ENCODE peak calls at places on chromosomes 16 and 17, in nine cellular contexts. U, Q, D, K, C, B, Y, P and A are unnamed samples.

GRCh38 chr16:30652718-30653117 is 2.0 kb downstream of the PRR14 start:
- DNase-seq in D (no peak), C (no peak), Q (no peak), P (no peak), K (no peak), U (no peak), B (no peak), Y (no peak), A (no peak)

GRCh38 chr17:64019486-64020067 is 856 bp downstream of the ICAM2 start:
- DNase-seq in Y (peak; percentile 34), U (no peak), K (no peak), B (no peak), P (no peak), C (no peak), D (no peak), Q (no peak), A (no peak)

GRCh38 chr17:1484586-1485310 is 7.7 kb downstream of the MYO1C start:
- DNase-seq in D (no peak), B (peak; percentile 62), Q (peak; percentile 45), C (peak; percentile 88), P (peak; percentile 86), Y (peak; percentile 50), U (peak; percentile 58), K (no peak), A (peak; percentile 65)

GRCh38 chr17:82358467-82359350 is at the start of gene TEX19:
- DNase-seq in C (no peak), B (no peak), K (no peak), P (peak; percentile 55), Q (no peak), U (no peak), Y (peak; percentile 43), D (no peak), A (peak; percentile 73)

GRCh38 chr16:78478267-78478821 is 378.9 kb downstream of the WWOX start:
- DNase-seq in Q (no peak), U (peak; percentile 11), Y (peak; percentile 22), D (no peak), B (no peak), K (no peak), P (no peak), C (no peak), A (no peak)

GRCh38 chr17:81480140-81480917 is 32.3 kb downstream of the ACTG1 start:
- DNase-seq in P (no peak), D (no peak), B (no peak), C (peak; percentile 38), U (peak; percentile 85), K (no peak), Y (no peak), Q (peak; percentile 67), A (no peak)

GRCh38 chr16:84277244-84277823 is 17.3 kb upstream of the WFDC1 start:
- DNase-seq in U (peak; percentile 67), C (peak; percentile 50), B (peak; percentile 85), K (no peak), P (peak; percentile 61), Q (peak; percentile 38), D (peak; percentile 43), Y (peak; percentile 25), A (peak; percentile 74)

GRCh38 chr16:4241601-4242270 is at the start of gene SRL:
- DNase-seq in P (no peak), B (no peak), D (no peak), Q (no peak), K (no peak), C (no peak), U (no peak), Y (no peak), A (no peak)

GRCh38 chr17:42016411-42016831 is 818 bp downstream of the DNAJC7 start:
- DNase-seq in D (no peak), K (no peak), P (peak; percentile 23), Q (peak; percentile 15), B (no peak), U (peak; percentile 44), C (no peak), Y (peak; percentile 40), A (no peak)

GRCh38 chr17:82332669-82333278 is 792 bp downstream of the SECTM1 start:
- DNase-seq in C (peak; percentile 75), D (no peak), B (no peak), U (peak; percentile 32), Q (peak; percentile 34), P (no peak), Y (peak; percentile 71), K (no peak), A (peak; percentile 45)

GRCh38 chr16:56874800-56875199 is 9.8 kb downstream of the SLC12A3 start:
- DNase-seq in B (peak; percentile 35), P (no peak), K (no peak), Y (no peak), D (no peak), Q (no peak), C (peak; percentile 77), U (peak; percentile 40), A (no peak)

GRCh38 chr17:19569785-19570496 is 36.3 kb downstream of the SLC47A1 start:
- DNase-seq in C (no peak), P (no peak), Y (peak; percentile 64), D (no peak), Q (no peak), B (no peak), K (no peak), U (no peak), A (peak; percentile 71)

GRCh38 chr17:38912221-38912813 is 13.1 kb upstream of the LASP1NB start:
- DNase-seq in C (peak; percentile 91), D (no peak), K (no peak), B (no peak), Y (no peak), Q (no peak), P (no peak), U (peak; percentile 75), A (no peak)

GRCh38 chr16:29009050-29009837 is 24.4 kb downstream of the LAT start:
- DNase-seq in P (no peak), K (no peak), B (no peak), Y (no peak), U (no peak), D (no peak), C (no peak), Q (no peak), A (peak; percentile 77)

GRCh38 chr16:86994651-86995171 is 322.5 kb downstream of the C16orf95 start:
- DNase-seq in C (no peak), K (peak; percentile 78), B (no peak), Q (peak; percentile 81), Y (no peak), U (peak; percentile 73), P (no peak), D (no peak), A (peak; percentile 86)

GRCh38 chr17:49572226-49572625 is 3.4 kb upstream of the NXPH3 start:
- DNase-seq in U (no peak), B (no peak), Y (no peak), D (no peak), K (no peak), Q (no peak), C (no peak), P (no peak), A (no peak)

GRCh38 chr17:69050999-69051775 is 9.5 kb downstream of the ABCA9 start:
- DNase-seq in B (no peak), Q (no peak), P (no peak), D (no peak), Y (no peak), U (peak; percentile 84), C (no peak), K (no peak), A (no peak)

DNA sequence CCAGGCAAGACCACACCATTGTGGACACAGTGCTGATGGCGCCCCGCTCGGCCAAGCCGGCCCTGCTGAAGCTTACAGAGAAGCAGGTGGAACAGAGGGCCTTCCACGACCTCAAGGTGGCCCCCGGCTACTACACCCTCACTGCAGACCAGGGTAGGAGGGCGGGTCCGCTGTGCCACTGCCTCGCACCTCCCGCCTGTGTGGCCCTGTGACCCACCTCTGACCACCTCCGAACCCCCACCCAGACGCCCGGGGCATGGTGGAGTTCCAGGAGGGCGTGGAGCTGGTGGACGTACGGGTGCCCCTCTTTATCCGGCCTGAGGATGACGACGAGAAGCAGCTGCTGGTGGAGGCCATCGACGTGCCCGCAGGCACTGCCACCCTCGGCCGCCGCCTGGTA is 21.1 kb downstream of the ITGB4 start:
- DNase-seq in C (no peak), U (no peak), P (no peak), B (no peak), Q (no peak), K (no peak), Y (no peak), D (no peak), A (no peak)
- TF ChIP-seq CTCF in C (no peak), U (no peak), P (no peak), B (no peak), Q (no peak), K (no peak), Y (no peak), D (no peak), A (no peak)

GRCh38 chr17:37088913-37089312 is 140.2 kb downstream of the AATF start:
- DNase-seq in C (no peak), B (no peak), Q (no peak), D (no peak), U (no peak), P (no peak), K (no peak), Y (no peak), A (no peak)
- TF ChIP-seq CTCF in C (no peak), B (no peak), Q (no peak), D (no peak), U (no peak), P (no peak), K (no peak), Y (no peak), A (no peak)

DNA sequence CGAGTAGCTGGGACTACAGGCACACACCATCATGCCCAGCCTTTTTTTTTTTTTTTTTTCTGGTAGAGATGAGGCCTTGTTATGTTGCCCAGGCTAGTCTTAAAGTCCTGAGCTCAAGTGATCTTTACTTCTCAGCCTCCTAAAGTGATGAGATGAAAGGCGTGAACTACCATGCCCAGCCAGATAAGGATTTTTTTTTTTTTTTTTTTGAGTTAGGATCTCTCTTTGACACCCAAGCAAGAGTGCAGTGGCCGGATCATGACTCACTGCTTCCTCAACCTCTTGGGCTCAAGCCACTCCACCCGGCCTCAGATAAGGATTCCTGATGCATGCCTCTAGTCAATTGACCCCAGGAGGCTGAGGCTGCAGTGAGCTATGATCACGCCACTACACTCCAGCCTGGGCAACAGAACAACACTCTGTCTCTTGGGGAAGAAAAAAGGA is 11.2 kb upstream of the PLEKHG4 start:
- DNase-seq in B (peak; percentile 70), U (peak; percentile 97), D (no peak), C (peak; percentile 50), K (peak; percentile 29), P (no peak), Q (peak; percentile 89), Y (no peak), A (peak; percentile 55)
- TF ChIP-seq CTCF in B (no peak), U (no peak), D (no peak), C (no peak), K (no peak), P (no peak), Q (no peak), Y (no peak), A (no peak)

DNA sequence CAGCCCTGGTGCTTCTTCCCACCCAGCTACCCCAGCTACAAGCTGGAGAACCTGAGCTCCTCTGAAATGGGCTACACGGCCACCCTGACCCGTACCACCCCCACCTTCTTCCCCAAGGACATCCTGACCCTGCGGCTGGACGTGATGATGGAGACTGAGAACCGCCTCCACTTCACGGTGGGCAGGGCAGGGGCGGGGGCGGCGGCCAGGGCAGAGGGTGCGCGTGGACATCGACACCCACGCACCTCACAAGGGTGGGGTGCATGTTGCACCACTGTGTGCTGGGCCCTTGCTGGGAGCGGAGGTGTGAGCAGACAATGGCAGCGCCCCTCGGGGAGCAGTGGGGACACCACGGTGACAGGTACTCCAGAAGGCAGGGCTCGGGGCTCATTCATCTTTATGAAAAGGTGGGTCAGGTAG is 3.6 kb downstream of the GAA start:
- DNase-seq in D (no peak), U (no peak), C (no peak), Q (no peak), K (no peak), P (no peak), B (no peak), Y (no peak), A (no peak)
- TF ChIP-seq CTCF in D (no peak), U (no peak), C (no peak), Q (no peak), K (no peak), P (no peak), B (no peak), Y (no peak), A (no peak)